ENCODE peak calls at places on chromosomes 1 and 21, in five cellular contexts. X, S, B, V and K are unnamed samples.
A peak's percentile ranks its signal among the peaks of the same experiment; 100 is the strongest.

GRCh38 chr1:42013881-42014470 is 95.3 kb upstream of the HIVEP3 start:
- DNase-seq in X (no peak), S (no peak), B (no peak), V (peak; percentile 35), K (no peak)

GRCh38 chr1:227758366-227758765 is 23.1 kb downstream of the SNAP47 start:
- DNase-seq in X (no peak), S (no peak), B (no peak), V (no peak), K (peak; percentile 65)

GRCh38 chr1:41319803-41320711 is 41.2 kb upstream of the FOXO6 start:
- DNase-seq in X (no peak), S (no peak), B (peak; percentile 62), V (no peak), K (no peak)

GRCh38 chr21:9780441-9780937 is 740.9 kb upstream of the TPTE start:
- DNase-seq in X (no peak), S (no peak), B (no peak), V (no peak), K (no peak)

GRCh38 chr21:33078907-33079582 is 9.1 kb downstream of the OLIG1 start:
- DNase-seq in X (no peak), S (peak; percentile 71), B (no peak), V (peak; percentile 41), K (peak; percentile 46)

GRCh38 chr1:108862017-108862610 is 5.2 kb upstream of the AKNAD1 start:
- DNase-seq in X (no peak), S (no peak), B (no peak), V (no peak), K (no peak)

GRCh38 chr1:209104646-209105045 is 478.9 kb upstream of the CAMK1G start:
- DNase-seq in X (no peak), S (no peak), B (no peak), V (no peak), K (no peak)

GRCh38 chr1:66563094-66563800 is 29.3 kb downstream of the SGIP1 start:
- DNase-seq in X (no peak), S (peak; percentile 97), B (no peak), V (peak; percentile 97), K (no peak)

GRCh38 chr1:184218436-184218835 is 166.9 kb downstream of the TSEN15 start:
- DNase-seq in X (no peak), S (no peak), B (no peak), V (no peak), K (no peak)

GRCh38 chr1:116374340-116375164 is 1.5 kb downstream of the ATP1A1 start:
- DNase-seq in X (peak; percentile 29), S (no peak), B (no peak), V (no peak), K (peak; percentile 43)

GRCh38 chr1:109630881-109631512 is 11.4 kb downstream of the AMPD2 start:
- DNase-seq in X (no peak), S (no peak), B (no peak), V (no peak), K (no peak)

GRCh38 chr1:78441921-78442320 is 48.9 kb upstream of the PTGFR start:
- DNase-seq in X (no peak), S (peak; percentile 66), B (no peak), V (peak; percentile 62), K (no peak)

GRCh38 chr1:11731719-11732283 is 4.1 kb upstream of the AGTRAP start:
- DNase-seq in X (peak; percentile 22), S (no peak), B (peak; percentile 59), V (peak; percentile 54), K (peak; percentile 35)

GRCh38 chr1:165162671-165163241 is 193.8 kb downstream of the LMX1A start:
- DNase-seq in X (no peak), S (no peak), B (no peak), V (peak; percentile 3), K (no peak)

GRCh38 chr1:22487781-22488180 is 36.1 kb downstream of the ZBTB40 start:
- DNase-seq in X (no peak), S (no peak), B (no peak), V (no peak), K (no peak)